ENCODE peak calls at places on chromosomes 7 and 10, in four cellular contexts. C is cardiac muscle cell, Y is right cardiac atrium, J is AG04450. X is an unnamed sample.

GRCh38 chr7:74006451-74007259 is 21.3 kb upstream of the ELN start:
- DNase-seq in C (no peak), Y (peak), J (no peak), X (no peak)

GRCh38 chr7:1425292-1426136 is 33.8 kb downstream of the MICALL2 start:
- DNase-seq in C (peak), Y (no peak), J (no peak), X (no peak)

GRCh38 chr10:88754272-88754671 is 5.5 kb upstream of the LIPN start:
- DNase-seq in C (no peak), Y (no peak), J (no peak), X (no peak)

GRCh38 chr7:31493714-31494181 is 20.1 kb upstream of the ITPRID1 start:
- DNase-seq in C (no peak), Y (peak), J (no peak), X (peak)

GRCh38 chr10:1002425-1003006 is 14.3 kb downstream of the GTPBP4 start:
- DNase-seq in C (no peak), Y (no peak), J (no peak), X (no peak)

GRCh38 chr7:134419085-134419484 is 39.8 kb downstream of the AKR1B1 start:
- DNase-seq in C (no peak), Y (no peak), J (no peak), X (no peak)

GRCh38 chr10:99339077-99339476 is 9.9 kb downstream of the CNNM1 start:
- DNase-seq in C (no peak), Y (no peak), J (no peak), X (no peak)

GRCh38 chr7:45988405-45989057 is 67.5 kb upstream of the IGFBP3 start:
- DNase-seq in C (no peak), Y (no peak), J (no peak), X (no peak)

GRCh38 chr10:129642427-129642826 is 175.4 kb downstream of the MGMT start:
- DNase-seq in C (no peak), Y (no peak), J (no peak), X (no peak)

GRCh38 chr7:3892686-3893085 is 591.6 kb downstream of the SDK1 start:
- DNase-seq in C (no peak), Y (no peak), J (no peak), X (no peak)

GRCh38 chr10:73865107-73865458 is 9.3 kb downstream of the CAMK2G start:
- DNase-seq in C (no peak), Y (no peak), J (no peak), X (no peak)

GRCh38 chr10:73866621-73867020 is 7.7 kb downstream of the CAMK2G start:
- DNase-seq in C (no peak), Y (no peak), J (no peak), X (no peak)

GRCh38 chr10:73867126-73867807 is 7.1 kb downstream of the CAMK2G start:
- DNase-seq in C (peak), Y (no peak), J (no peak), X (no peak)

GRCh38 chr10:73864229-73864628 is 10.1 kb downstream of the CAMK2G start:
- DNase-seq in C (no peak), Y (no peak), J (no peak), X (no peak)

DNA sequence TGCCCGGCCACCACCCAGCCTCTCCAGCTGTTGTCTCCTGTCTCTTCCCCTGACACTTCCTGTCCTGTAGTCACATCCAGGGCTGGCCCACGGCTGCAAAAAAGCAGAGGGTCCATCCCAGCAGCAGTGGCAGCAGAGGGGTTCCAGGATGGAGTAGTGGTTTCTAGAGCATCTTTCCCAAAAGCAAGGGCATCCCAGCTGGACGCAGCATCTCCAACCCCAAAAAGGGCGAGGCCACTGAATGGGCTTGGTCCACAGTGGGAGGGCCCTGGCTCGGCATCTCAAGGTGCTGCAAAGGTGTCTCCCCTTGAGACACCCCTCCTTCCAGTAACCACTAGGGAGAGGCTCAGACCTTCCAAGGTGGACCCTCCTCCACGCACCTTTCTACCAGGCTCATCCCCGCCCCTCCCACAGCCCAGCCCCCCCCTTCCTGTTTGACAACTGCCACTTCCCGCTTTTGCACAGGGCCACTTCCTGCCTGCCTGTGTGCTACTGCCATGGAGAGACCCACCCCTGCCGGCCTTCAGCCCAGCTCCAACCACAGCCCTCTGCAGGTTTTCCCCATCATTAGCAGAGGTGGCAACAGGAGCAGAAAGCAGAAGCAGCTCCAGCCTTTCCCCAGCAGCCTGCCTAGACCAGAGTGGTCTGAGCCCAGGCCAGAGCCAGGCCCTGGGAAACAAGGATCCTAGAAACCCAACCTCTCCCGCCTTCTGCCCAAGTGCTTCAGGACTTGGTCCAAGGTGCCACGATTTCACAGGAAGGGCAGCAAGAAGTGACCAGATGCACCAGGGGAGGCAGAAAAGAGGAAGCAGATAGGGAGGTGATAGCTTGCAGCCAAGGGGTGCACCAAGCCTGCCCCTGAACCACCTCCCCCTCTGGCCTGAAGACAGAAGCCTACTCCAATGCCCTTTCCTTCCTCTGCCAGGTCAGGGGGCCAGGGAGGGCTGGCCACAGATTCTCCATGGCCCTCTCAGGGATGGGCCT is 8.6 kb downstream of the CAMK2G start:
- DNase-seq in C (no peak), Y (peak), J (no peak), X (no peak)
- H3K27ac ChIP-seq in C (no peak), Y (peak), J (no peak), X (no peak)

GRCh38 chr7:99272476-99273045 is at the start of gene MYH16:
- DNase-seq in C (no peak), Y (no peak), J (no peak), X (no peak)
- H3K27ac ChIP-seq in C (no peak), Y (no peak), J (no peak), X (no peak)

GRCh38 chr7:108001759-108002725 is 919 bp downstream of the LAMB1 start:
- DNase-seq in C (peak), Y (peak), J (no peak), X (no peak)
- H3K27ac ChIP-seq in C (no peak), Y (peak), J (peak), X (no peak)

GRCh38 chr7:55148992-55149391 is 130.2 kb downstream of the EGFR start:
- DNase-seq in C (no peak), Y (no peak), J (no peak), X (no peak)
- H3K27ac ChIP-seq in C (no peak), Y (no peak), J (no peak), X (no peak)

GRCh38 chr7:20136647-20137046 is 80.5 kb downstream of the MACC1 start:
- DNase-seq in C (no peak), Y (no peak), J (no peak), X (no peak)

GRCh38 chr7:20132596-20132995 is 84.6 kb downstream of the MACC1 start:
- DNase-seq in C (no peak), Y (no peak), J (no peak), X (no peak)

GRCh38 chr7:20133803-20134202 is 83.4 kb downstream of the MACC1 start:
- DNase-seq in C (no peak), Y (no peak), J (no peak), X (no peak)

GRCh38 chr7:20131776-20132175 is 85.4 kb downstream of the MACC1 start:
- DNase-seq in C (no peak), Y (no peak), J (no peak), X (no peak)
- H3K27ac ChIP-seq in C (no peak), Y (no peak), J (no peak), X (no peak)

GRCh38 chr10:28664369-28664740 is 13.0 kb upstream of the BAMBI start:
- DNase-seq in C (no peak), Y (no peak), J (peak), X (no peak)
- H3K27ac ChIP-seq in C (no peak), Y (no peak), J (no peak), X (no peak)

DNA sequence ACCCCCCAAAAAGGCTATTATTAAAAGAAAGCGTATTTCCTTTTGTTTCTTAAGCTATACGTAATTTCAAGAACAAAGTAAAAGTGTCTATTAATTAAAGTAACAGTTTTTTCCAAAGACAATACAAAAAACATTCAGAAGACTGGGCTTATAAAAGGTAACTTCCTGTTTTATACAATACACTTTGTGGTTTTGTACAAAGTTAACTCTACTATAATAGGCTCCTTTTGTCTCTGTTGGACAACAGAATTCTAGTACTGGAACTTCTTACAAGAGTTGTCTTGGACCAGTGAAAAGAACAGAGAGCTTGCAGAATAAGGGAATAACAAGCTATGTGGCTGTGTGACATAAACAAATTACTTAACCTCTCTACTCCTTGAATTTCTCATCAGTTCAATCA is 21.5 kb downstream of the SFMBT2 start:
- DNase-seq in C (no peak), Y (no peak), J (no peak), X (no peak)
- H3K27ac ChIP-seq in C (no peak), Y (no peak), J (no peak), X (no peak)

GRCh38 chr10:112213098-112213823 is 29.7 kb upstream of the GPAM start:
- DNase-seq in C (no peak), Y (no peak), J (no peak), X (no peak)

GRCh38 chr10:112213836-112214235 is 30.3 kb upstream of the GPAM start:
- DNase-seq in C (no peak), Y (no peak), J (no peak), X (no peak)

GRCh38 chr10:112215342-112215774 is 31.8 kb upstream of the GPAM start:
- DNase-seq in C (no peak), Y (peak), J (no peak), X (no peak)

GRCh38 chr10:112216151-112216550 is 32.6 kb upstream of the GPAM start:
- DNase-seq in C (no peak), Y (no peak), J (no peak), X (no peak)

DNA sequence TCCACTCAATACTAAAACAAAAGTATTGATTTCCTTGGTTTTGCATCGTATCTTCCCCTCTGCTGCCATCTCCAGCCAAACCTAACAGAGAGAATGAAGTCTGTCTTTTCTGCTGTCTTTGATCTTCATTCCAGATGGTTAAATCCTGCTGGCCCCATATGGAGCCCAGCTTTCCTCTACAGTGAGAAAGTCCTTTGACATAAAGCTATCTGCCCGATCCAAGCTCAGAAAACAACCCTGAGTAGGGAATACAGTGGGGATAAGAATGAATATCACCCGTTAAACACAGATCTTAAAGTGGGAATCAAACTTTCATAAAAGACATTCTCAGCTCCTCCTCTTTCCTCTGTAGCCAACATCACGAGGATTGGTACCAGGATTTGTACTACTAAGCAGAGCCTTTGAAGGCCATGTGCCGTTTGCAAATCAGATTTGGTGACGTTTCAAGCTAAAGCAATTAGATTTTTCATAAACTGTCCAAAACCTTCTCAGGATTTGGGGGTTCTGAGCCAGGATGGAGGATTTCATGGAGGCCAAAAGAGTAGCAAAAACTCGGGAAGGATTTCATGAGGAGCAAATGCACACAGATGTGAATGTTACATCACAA is 30.9 kb upstream of the GPAM start:
- DNase-seq in C (no peak), Y (no peak), J (no peak), X (no peak)
- H3K27ac ChIP-seq in C (no peak), Y (no peak), J (no peak), X (no peak)

GRCh38 chr7:27364344-27364758 is 121.7 kb downstream of the EVX1 start:
- DNase-seq in C (no peak), Y (peak), J (peak), X (no peak)
- H3K27ac ChIP-seq in C (no peak), Y (peak), J (no peak), X (no peak)

X was measured in iPS DF 6.9.